ENCODE peak calls at places on chromosomes 4 and X, in four cellular contexts. R is Peyer's patch, Y is hepatocyte, M is cardiac muscle cell. T is an unnamed sample. For H3K4me1 and H3K9me3, the result is how much of the 10 kb centered on the place peaks cover.

GRCh38 chr4:30867427-30867826 is 147.3 kb downstream of the PCDH7 start:
- DNase-seq in R (no peak), Y (no peak), M (no peak), T (no peak)

GRCh38 chrX:48490661-48491060 is 14.7 kb downstream of the FTSJ1 start:
- DNase-seq in R (no peak), Y (no peak), M (no peak), T (no peak)

GRCh38 chr4:95428216-95429085 is 120.3 kb downstream of the UNC5C start:
- DNase-seq in R (no peak), Y (no peak), M (peak), T (no peak)

GRCh38 chrX:136028383-136028984 is 43.2 kb downstream of the SLC9A6 start:
- DNase-seq in R (no peak), Y (peak), M (peak), T (no peak)

GRCh38 chr4:108060164-108060563 is 70.5 kb downstream of the HADH start:
- DNase-seq in R (no peak), Y (peak), M (peak), T (no peak)

GRCh38 chrX:46247456-46247855 is 297.8 kb downstream of the ZNF674 start:
- DNase-seq in R (no peak), Y (no peak), M (no peak), T (no peak)

GRCh38 chr4:119667802-119668201 is 39.2 kb upstream of the PDE5A start:
- DNase-seq in R (no peak), Y (no peak), M (no peak), T (no peak)

GRCh38 chr4:39750216-39750615 is 52.3 kb downstream of the UBE2K start:
- DNase-seq in R (no peak), Y (no peak), M (no peak), T (no peak)

GRCh38 chr4:186566068-186566467 is 10.7 kb upstream of the MTNR1A start:
- DNase-seq in R (no peak), Y (no peak), M (no peak), T (no peak)

GRCh38 chr4:110622841-110623709 is at the start of gene PITX2:
- DNase-seq in R (peak), Y (peak), M (peak), T (peak)

GRCh38 chr4:52100062-52100461 is 49.0 kb downstream of the SPATA18 start:
- DNase-seq in R (no peak), Y (no peak), M (no peak), T (no peak)

GRCh38 chr4:2186133-2186864 is 55.6 kb downstream of the HAUS3 start:
- DNase-seq in R (peak), Y (peak), M (peak), T (no peak)

GRCh38 chr4:24551492-24552330 is 32.6 kb downstream of the DHX15 start:
- DNase-seq in R (no peak), Y (peak), M (no peak), T (no peak)

GRCh38 chr4:107987916-107988762 is 1.6 kb upstream of the HADH start:
- DNase-seq in R (no peak), Y (no peak), M (no peak), T (no peak)

GRCh38 chr4:77593101-77593500 is 12.5 kb upstream of the CXCL13 start:
- DNase-seq in R (no peak), Y (no peak), M (no peak), T (no peak)

GRCh38 chrX:24395775-24396174 is 35.3 kb downstream of the SUPT20HL1 start:
- DNase-seq in R (peak), Y (peak), M (peak), T (peak)

GRCh38 chr4:146916479-146917076 is 29.1 kb downstream of the TTC29 start:
- DNase-seq in R (no peak), Y (peak), M (peak), T (no peak)

GRCh38 chr4:48133668-48134444 is at the start of gene TXK:
- DNase-seq in R (no peak), Y (no peak), M (no peak), T (no peak)

GRCh38 chr4:161404346-161405110 is 759.3 kb downstream of the FSTL5 start:
- DNase-seq in R (no peak), Y (no peak), M (no peak), T (no peak)

GRCh38 chrX:45479835-45480422 is 279.3 kb upstream of the DIPK2B start:
- DNase-seq in R (no peak), Y (peak), M (no peak), T (no peak)

DNA sequence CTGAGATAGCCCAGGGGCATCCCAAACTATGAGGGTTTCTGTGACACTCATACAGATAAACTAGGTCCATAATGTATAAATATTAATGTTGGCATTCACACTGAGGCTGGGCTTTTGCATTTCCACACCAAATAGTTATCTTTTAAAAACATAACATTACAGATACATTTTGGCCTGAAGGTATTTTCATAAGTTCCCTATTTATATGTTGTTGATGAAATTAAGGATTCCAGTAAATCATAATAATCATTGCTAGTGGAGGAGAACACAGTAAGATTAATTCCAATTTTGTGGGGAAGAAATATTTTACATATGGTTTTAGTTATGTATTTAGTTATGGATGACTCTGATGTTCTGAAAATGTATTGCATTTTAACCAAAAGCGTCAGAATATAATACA is 479.6 kb downstream of the CCSER1 start:
- DNase-seq in R (no peak), Y (no peak), M (no peak), T (no peak)
- H3K4me3 ChIP-seq in R (no peak), Y (no peak), M (no peak), T (no peak)

DNA sequence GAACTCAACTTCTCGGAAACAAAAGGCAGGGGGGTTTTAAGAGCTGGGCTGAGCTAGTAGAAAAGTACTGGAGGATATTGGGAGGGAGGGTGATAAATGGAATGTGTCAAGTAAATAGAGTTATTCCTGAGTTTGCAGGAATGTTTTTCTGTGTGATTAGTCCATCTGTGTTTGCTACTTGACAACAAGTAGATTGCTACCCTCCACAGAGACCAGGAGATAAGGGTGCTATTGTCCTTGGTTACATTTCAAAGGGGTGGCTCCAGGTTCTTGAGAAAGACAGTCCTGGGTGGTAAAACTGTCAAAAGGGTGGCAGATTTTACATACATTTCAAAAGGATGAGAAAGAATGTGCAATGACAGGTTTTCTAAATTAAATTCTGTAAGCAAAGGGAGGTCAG is 181.2 kb upstream of the PPP3CA start:
- DNase-seq in R (no peak), Y (peak), M (no peak), T (no peak)
- H3K4me1 ChIP-seq in R (under half), Y (under half), M (under half), T (under half)

GRCh38 chrX:97843200-97843811 is 959.6 kb downstream of the RPA4 start:
- DNase-seq in R (no peak), Y (no peak), M (no peak), T (no peak)

GRCh38 chrX:97844943-97845342 is 961.2 kb downstream of the RPA4 start:
- DNase-seq in R (no peak), Y (no peak), M (no peak), T (no peak)

GRCh38 chrX:97842468-97843199 is 958.9 kb downstream of the RPA4 start:
- DNase-seq in R (no peak), Y (no peak), M (no peak), T (no peak)

GRCh38 chrX:97844161-97844560 is 960.5 kb downstream of the RPA4 start:
- DNase-seq in R (no peak), Y (no peak), M (no peak), T (no peak)

GRCh38 chrX:97841544-97842179 is 958.0 kb downstream of the RPA4 start:
- DNase-seq in R (no peak), Y (no peak), M (no peak), T (no peak)
- H3K9me3 ChIP-seq in R (under half), Y (under half), M (under half), T (under half)

GRCh38 chrX:137032841-137033773 is 688 bp downstream of the GPR101 start:
- DNase-seq in R (no peak), Y (no peak), M (no peak), T (no peak)
- H3K4me3 ChIP-seq in R (no peak), Y (no peak), M (peak), T (no peak)

GRCh38 chr4:8184061-8184460 is 15.0 kb upstream of the SH3TC1 start:
- DNase-seq in R (no peak), Y (no peak), M (no peak), T (no peak)
- H3K4me1 ChIP-seq in R (under half), Y (under half), M (under half), T (under half)